ENCODE peak calls at places on chromosomes 3 and 15, in four cellular contexts. C is H1, L is HepG2, E is GM12878. G is an unnamed sample.

GRCh38 chr3:37741644-37742043 is 120.0 kb upstream of the CTDSPL start:
- DNase-seq in C (no peak), E (no peak), L (peak), G (no peak)

GRCh38 chr15:73346735-73347312 is 21.9 kb downstream of the HCN4 start:
- DNase-seq in L (peak), E (no peak), C (peak), G (no peak)

GRCh38 chr3:185075547-185075946 is 77.3 kb downstream of the C3orf70 start:
- DNase-seq in C (no peak), L (no peak), E (no peak), G (no peak)

GRCh38 chr15:77033417-77033728 is 37.5 kb downstream of the TSPAN3 start:
- DNase-seq in E (no peak), L (no peak), C (peak), G (no peak)

GRCh38 chr3:152436707-152437615 is 168.2 kb downstream of the MBNL1 start:
- DNase-seq in E (no peak), L (no peak), C (no peak), G (no peak)

GRCh38 chr15:64770626-64771025 is 4.8 kb downstream of the RBPMS2 start:
- DNase-seq in E (no peak), C (no peak), L (no peak), G (no peak)

GRCh38 chr3:13274874-13275332 is 145.2 kb downstream of the NUP210 start:
- DNase-seq in L (no peak), E (no peak), C (no peak), G (no peak)

GRCh38 chr15:27648359-27648758 is 450.8 kb downstream of the OCA2 start:
- DNase-seq in E (no peak), L (no peak), C (no peak), G (no peak)

GRCh38 chr15:27399236-27399635 is 428.3 kb downstream of the GABRG3 start:
- DNase-seq in C (no peak), L (no peak), E (no peak), G (peak)

GRCh38 chr3:45110185-45110833 is 35.9 kb downstream of the CDCP1 start:
- DNase-seq in E (no peak), C (no peak), L (peak), G (no peak)

GRCh38 chr3:195177432-195178123 is 93.4 kb downstream of the XXYLT1 start:
- DNase-seq in L (no peak), C (no peak), E (no peak), G (no peak)

GRCh38 chr3:143203848-143204247 is 84.3 kb downstream of the CHST2 start:
- DNase-seq in C (no peak), L (no peak), E (no peak), G (no peak)

GRCh38 chr3:146110156-146110555 is 50.8 kb downstream of the PLOD2 start:
- DNase-seq in E (no peak), L (peak), C (no peak), G (no peak)

GRCh38 chr15:31267161-31268107 is 59.2 kb upstream of the KLF13 start:
- DNase-seq in C (peak), E (no peak), L (no peak), G (no peak)

GRCh38 chr3:52817860-52818259 is 12.6 kb downstream of the ITIH4 start:
- DNase-seq in L (no peak), C (no peak), E (no peak), G (no peak)

GRCh38 chr15:92733934-92734521 is 78.5 kb upstream of the FAM174B start:
- DNase-seq in L (no peak), E (no peak), C (no peak), G (no peak)

GRCh38 chr15:40336129-40337122 is 4.3 kb downstream of the CCDC9B start:
- DNase-seq in L (no peak), C (peak), E (no peak), G (no peak)

GRCh38 chr3:29153811-29154210 is 127.1 kb upstream of the RBMS3 start:
- DNase-seq in E (peak), C (no peak), L (no peak), G (no peak)

GRCh38 chr15:73870700-73871408 is 2.5 kb upstream of the TBC1D21 start:
- DNase-seq in L (no peak), C (no peak), E (no peak), G (no peak)

GRCh38 chr3:174100744-174101143 is 703.2 kb downstream of the NLGN1 start:
- DNase-seq in L (no peak), C (no peak), E (no peak), G (no peak)

GRCh38 chr3:17261627-17262369 is 377.0 kb downstream of the PLCL2 start:
- DNase-seq in C (no peak), E (no peak), L (no peak), G (no peak)

GRCh38 chr3:167814441-167814951 is 79.0 kb downstream of the SERPINI1 start:
- DNase-seq in L (peak), C (no peak), E (no peak), G (no peak)

GRCh38 chr15:90387534-90388461 is at the start of gene IQGAP1:
- DNase-seq in C (peak), E (peak), L (peak), G (peak)
- H3K9ac ChIP-seq in C (peak), E (peak), L (peak), G (peak)

DNA sequence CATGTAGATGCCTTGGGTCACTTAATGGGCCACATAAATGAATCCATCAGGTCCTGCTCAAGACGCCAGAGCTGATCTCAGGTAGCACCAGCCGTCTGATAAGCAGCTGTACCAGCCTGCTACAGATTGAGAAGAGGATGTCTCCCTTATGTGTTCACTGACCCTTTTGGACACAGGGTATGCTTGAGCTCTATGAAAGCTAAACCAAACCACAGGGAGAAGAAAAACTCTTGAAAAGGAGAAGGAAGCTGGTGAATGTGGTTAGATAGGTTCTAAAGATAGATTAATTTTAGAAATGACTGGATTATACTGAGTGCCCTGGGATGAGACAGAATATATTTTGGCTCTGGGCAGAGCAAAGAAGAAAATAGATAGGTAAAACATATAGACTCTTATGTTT is 187.5 kb downstream of the SPATA16 start:
- DNase-seq in E (no peak), C (no peak), L (no peak), G (no peak)
- TF ChIP-seq SUZ12 in E (no peak), C (no peak), L (no peak), G (no peak)

GRCh38 chr15:100889359-100890058 is 9.9 kb downstream of the ALDH1A3 start:
- DNase-seq in E (no peak), C (no peak), L (no peak), G (no peak)
- H3K9ac ChIP-seq in E (no peak), C (no peak), L (no peak), G (no peak)

GRCh38 chr3:55721716-55722484 is 234.8 kb upstream of the WNT5A start:
- DNase-seq in E (no peak), C (peak), L (no peak), G (no peak)
- TF ChIP-seq SUZ12 in E (no peak), C (no peak), L (no peak), G (no peak)

DNA sequence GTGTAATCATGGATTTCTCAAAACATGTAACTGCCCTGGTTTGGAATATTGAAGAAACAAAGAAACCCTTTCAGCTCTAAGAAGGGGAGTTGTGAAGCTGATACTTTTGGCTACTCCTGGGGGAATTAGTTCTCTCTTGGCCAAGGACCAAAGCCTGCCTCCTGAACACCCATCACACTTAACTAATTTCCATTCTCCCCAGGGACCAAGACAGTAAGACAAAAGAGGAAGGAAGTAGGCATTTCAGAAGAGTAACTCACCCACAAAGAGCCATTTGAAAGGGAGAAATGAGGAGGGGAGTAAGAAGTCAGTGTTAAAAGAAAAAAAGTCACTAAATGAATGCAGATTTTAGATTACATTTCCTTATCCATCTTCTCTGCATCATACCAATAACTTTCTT is 328.0 kb upstream of the SOX2 start:
- DNase-seq in L (no peak), C (no peak), E (no peak), G (peak)
- H3K9ac ChIP-seq in L (no peak), C (no peak), E (no peak), G (no peak)

GRCh38 chr3:11581237-11582122 is 62.2 kb downstream of the VGLL4 start:
- DNase-seq in C (no peak), E (no peak), L (no peak), G (no peak)
- TF ChIP-seq SUZ12 in C (no peak), E (no peak), L (no peak), G (no peak)

G was measured in NT2/D1.